ENCODE peak calls at places on chromosomes 11 and 22, in nine cellular contexts. Q is spleen; D is CD8-positive, alpha-beta T cell; B is iPS DF 19.7; U is GF-D8; H is stimulated activated CD4-positive, alpha-beta T cell treated with anti-CD3 and anti-CD28 coated beads, Interleukin-12 subunit alpha, Interleukin-12 subunit beta, amount 100 ng/mL, for 48 hours; K is activated CD4-positive, alpha-beta T cell treated with anti-CD3 and anti-CD28 coated beads for 4 hours; S is fibroblast of the aortic adventitia; F is HFF-Myc. A is an unnamed sample.

GRCh38 chr22:23128269-23129108 is 13.3 kb downstream of the RSPH14 start:
- DNase-seq in Q (peak; percentile 90), F (peak; percentile 40), D (peak; percentile 66), U (no peak), B (no peak), K (peak; percentile 65), H (peak; percentile 72), S (peak; percentile 84), A (peak; percentile 43)

GRCh38 chr11:117180661-117181585 is 2.4 kb downstream of the SIDT2 start:
- DNase-seq in Q (peak; percentile 91), K (peak; percentile 59), B (peak; percentile 75), H (peak; percentile 45), S (peak; percentile 80), D (no peak), F (peak; percentile 53), U (peak; percentile 92), A (peak; percentile 82)

GRCh38 chr22:24077416-24077815 is 66.3 kb downstream of the CABIN1 start:
- DNase-seq in B (no peak), Q (peak; percentile 17), F (no peak), H (no peak), D (no peak), K (no peak), U (no peak), S (no peak), A (no peak)

GRCh38 chr11:66967670-66968425 is 7.3 kb upstream of the C11orf86 start:
- DNase-seq in Q (no peak), K (no peak), D (no peak), H (no peak), U (no peak), F (no peak), B (no peak), S (peak; percentile 88), A (no peak)

GRCh38 chr11:65066315-65066714 is 8.0 kb upstream of the NAALADL1 start:
- DNase-seq in B (no peak), U (no peak), K (no peak), D (no peak), F (no peak), Q (no peak), H (no peak), S (no peak), A (no peak)

GRCh38 chr22:46443850-46444389 is 93.5 kb downstream of the CELSR1 start:
- DNase-seq in U (no peak), H (no peak), S (no peak), D (no peak), B (no peak), K (no peak), F (no peak), Q (no peak), A (no peak)

GRCh38 chr11:12113294-12113693 is 2.9 kb downstream of the MICAL2 start:
- DNase-seq in B (no peak), F (no peak), Q (no peak), H (no peak), U (no peak), S (no peak), K (no peak), D (no peak), A (no peak)

GRCh38 chr22:29478326-29479276 is 1.4 kb upstream of the NEFH start:
- DNase-seq in Q (no peak), B (no peak), D (no peak), S (no peak), F (no peak), U (no peak), H (no peak), K (no peak), A (no peak)

GRCh38 chr11:135075740-135076139 is 663.7 kb upstream of the B3GAT1 start:
- DNase-seq in S (peak; percentile 3), H (peak; percentile 49), Q (peak; percentile 81), B (no peak), D (no peak), K (peak; percentile 14), F (no peak), U (no peak), A (no peak)

GRCh38 chr11:126547161-126547560 is 191.7 kb downstream of the ST3GAL4 start:
- DNase-seq in F (peak; percentile 66), K (no peak), S (peak; percentile 7), U (no peak), D (no peak), B (no peak), Q (no peak), H (no peak), A (no peak)

GRCh38 chr11:18611196-18611595 is 11.6 kb downstream of the MISFA start:
- DNase-seq in K (no peak), B (no peak), F (no peak), Q (no peak), U (no peak), D (no peak), S (peak; percentile 48), H (no peak), A (no peak)

GRCh38 chr11:67998150-67999045 is 5.5 kb downstream of the UNC93B1 start:
- DNase-seq in Q (no peak), B (no peak), D (no peak), K (no peak), H (no peak), S (no peak), F (no peak), U (no peak), A (no peak)

GRCh38 chr11:119691020-119691666 is 37.9 kb downstream of the NECTIN1 start:
- DNase-seq in Q (no peak), H (no peak), S (no peak), B (no peak), F (no peak), D (no peak), U (peak; percentile 98), K (no peak), A (no peak)

GRCh38 chr11:107357877-107358276 is 99.7 kb downstream of the CWF19L2 start:
- DNase-seq in B (no peak), D (no peak), H (no peak), U (no peak), F (no peak), Q (no peak), S (no peak), K (no peak), A (no peak)

GRCh38 chr22:50684986-50685385 is 12.4 kb downstream of the SHANK3 start:
- DNase-seq in Q (no peak), D (no peak), H (no peak), S (peak; percentile 25), B (no peak), F (no peak), K (no peak), U (no peak), A (no peak)

GRCh38 chr22:22948651-22949611 is 61.3 kb downstream of the IGLL5 start:
- DNase-seq in Q (no peak), U (no peak), K (no peak), S (peak; percentile 27), H (no peak), F (no peak), D (no peak), B (no peak), A (no peak)

GRCh38 chr11:33835143-33835878 is 56.6 kb downstream of the LMO2 start:
- DNase-seq in B (no peak), K (no peak), H (no peak), S (peak; percentile 76), Q (no peak), D (no peak), U (no peak), F (no peak), A (no peak)

GRCh38 chr22:28034760-28035401 is 115.8 kb upstream of the PITPNB start:
- DNase-seq in U (no peak), D (no peak), F (peak; percentile 44), B (no peak), Q (peak; percentile 72), S (peak; percentile 66), H (no peak), K (no peak), A (no peak)